ENCODE peak calls at places on chromosome 20, in eight cellular contexts. A is tibial nerve, I is transverse colon, X is K562, F is ovary, P is A549, J is upper lobe of left lung, S is HepG2. E is an unnamed sample.

GRCh38 chr20:39878809-39879208 is 810.2 kb downstream of the MAFB start:
- DNase-seq in A (no peak), I (no peak), X (no peak), F (no peak), P (no peak), J (no peak), S (no peak), E (no peak)

GRCh38 chr20:63531686-63532448 is 5.3 kb downstream of the PTK6 start:
- DNase-seq in A (no peak), I (no peak), X (no peak), F (no peak), P (no peak), J (no peak), S (no peak), E (no peak)

GRCh38 chr20:40562031-40562430 is 127.0 kb downstream of the MAFB start:
- DNase-seq in A (no peak), I (peak; percentile 19), X (no peak), F (no peak), P (peak; percentile 19), J (no peak), S (no peak), E (no peak)

GRCh38 chr20:58854638-58855471 is 2.3 kb downstream of the GNAS start:
- DNase-seq in A (no peak), I (no peak), X (no peak), F (no peak), P (no peak), J (peak; percentile 84), S (no peak), E (no peak)

GRCh38 chr20:5714261-5715041 is 35.8 kb upstream of the SHLD1 start:
- DNase-seq in A (no peak), I (no peak), X (peak; percentile 15), F (no peak), P (peak; percentile 79), J (no peak), S (peak; percentile 100), E (no peak)

GRCh38 chr20:23606652-23607049 is 934 bp upstream of the CST9 start:
- DNase-seq in A (peak; percentile 89), I (peak; percentile 78), X (peak; percentile 68), F (peak; percentile 71), P (peak; percentile 74), J (peak; percentile 91), S (peak; percentile 77), E (peak; percentile 89)

GRCh38 chr20:1875762-1876161 is 19.4 kb upstream of the SIRPA start:
- DNase-seq in A (no peak), I (no peak), X (no peak), F (no peak), P (no peak), J (no peak), S (no peak), E (no peak)

GRCh38 chr20:50273601-50274491 is 83.2 kb downstream of the CEBPB start:
- DNase-seq in A (no peak), I (no peak), X (no peak), F (no peak), P (peak; percentile 47), J (no peak), S (no peak), E (peak; percentile 70)

GRCh38 chr20:63859166-63859699 is 2.1 kb upstream of the ABHD16B start:
- DNase-seq in A (no peak), I (no peak), X (no peak), F (no peak), P (no peak), J (no peak), S (no peak), E (no peak)

GRCh38 chr20:48725589-48725991 is 102.2 kb downstream of the PREX1 start:
- DNase-seq in A (no peak), I (no peak), X (peak; percentile 50), F (no peak), P (peak; percentile 71), J (no peak), S (no peak), E (peak; percentile 35)

GRCh38 chr20:23097636-23098580 is 11.8 kb upstream of the CD93 start:
- DNase-seq in A (no peak), I (no peak), X (no peak), F (no peak), P (no peak), J (no peak), S (no peak), E (peak; percentile 55)

GRCh38 chr20:19786311-19786710 is 28.3 kb downstream of the RIN2 start:
- DNase-seq in A (peak; percentile 26), I (peak; percentile 59), X (no peak), F (no peak), P (no peak), J (no peak), S (no peak), E (peak; percentile 63)

GRCh38 chr20:41138217-41138526 is 829 bp downstream of the PLCG1 start:
- DNase-seq in A (no peak), I (no peak), X (no peak), F (no peak), P (no peak), J (no peak), S (peak; percentile 39), E (no peak)

GRCh38 chr20:63540417-63541186 is 3.4 kb upstream of the PTK6 start:
- DNase-seq in A (no peak), I (no peak), X (no peak), F (no peak), P (no peak), J (peak; percentile 84), S (no peak), E (no peak)

GRCh38 chr20:10731190-10731955 is 57.6 kb upstream of the JAG1 start:
- DNase-seq in A (no peak), I (no peak), X (no peak), F (no peak), P (no peak), J (no peak), S (no peak), E (no peak)

GRCh38 chr20:46332373-46333135 is 24.3 kb upstream of the CDH22 start:
- DNase-seq in A (no peak), I (no peak), X (no peak), F (no peak), P (no peak), J (no peak), S (no peak), E (no peak)

DNA sequence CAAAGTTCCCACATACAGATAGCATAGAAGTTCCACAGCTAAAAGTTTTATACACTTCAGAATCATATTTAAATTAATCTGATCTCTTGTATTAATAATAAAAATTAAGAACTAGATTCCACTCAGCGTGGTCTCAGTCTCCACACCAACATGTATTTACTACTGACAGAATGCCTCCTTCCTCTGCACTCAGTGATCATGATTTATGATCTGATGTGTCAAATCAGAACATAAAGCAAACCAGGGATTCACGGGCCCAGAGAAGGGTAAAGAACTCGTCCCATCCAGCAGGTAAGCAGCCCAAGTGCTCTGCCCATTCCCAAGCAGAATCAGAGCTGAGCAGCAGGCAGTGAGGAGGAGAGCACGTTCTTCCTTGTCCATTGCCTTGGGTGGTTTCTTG is 14.2 kb upstream of the ATRN start:
- DNase-seq in A (no peak), I (no peak), X (no peak), F (no peak), P (no peak), J (no peak), S (no peak), E (no peak)
- TF ChIP-seq EP300 in A (no peak), I (no peak), X (no peak), F (no peak), P (no peak), J (no peak), S (no peak), E (no peak)

DNA sequence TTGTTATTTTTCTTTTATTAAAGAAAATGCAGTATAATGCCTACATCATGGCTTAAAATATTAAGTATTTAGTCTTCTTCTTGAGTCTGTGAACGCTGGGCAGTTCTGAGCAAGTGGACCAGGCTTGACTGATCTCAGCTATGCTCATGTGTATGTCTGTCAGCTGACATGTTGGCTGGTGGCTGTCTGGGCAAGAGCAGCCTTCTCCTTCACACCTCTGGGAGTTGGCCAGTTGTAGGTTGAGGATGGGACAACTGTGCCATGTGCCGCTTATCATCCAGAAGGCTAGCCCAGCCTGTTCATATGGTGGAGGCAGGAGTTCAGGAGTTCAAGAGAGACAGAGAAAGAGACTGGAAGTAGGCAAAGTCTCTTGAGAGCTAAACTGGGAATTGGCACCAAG is 175.9 kb downstream of the PLCB4 start:
- DNase-seq in A (no peak), I (no peak), X (no peak), F (no peak), P (no peak), J (no peak), S (no peak), E (no peak)
- H3K4me3 ChIP-seq in A (no peak overlapping the region), I (no peak overlapping the region), X (no peak overlapping the region), F (no peak overlapping the region), P (no peak overlapping the region), J (no peak overlapping the region), S (no peak overlapping the region), E (no peak overlapping the region)

DNA sequence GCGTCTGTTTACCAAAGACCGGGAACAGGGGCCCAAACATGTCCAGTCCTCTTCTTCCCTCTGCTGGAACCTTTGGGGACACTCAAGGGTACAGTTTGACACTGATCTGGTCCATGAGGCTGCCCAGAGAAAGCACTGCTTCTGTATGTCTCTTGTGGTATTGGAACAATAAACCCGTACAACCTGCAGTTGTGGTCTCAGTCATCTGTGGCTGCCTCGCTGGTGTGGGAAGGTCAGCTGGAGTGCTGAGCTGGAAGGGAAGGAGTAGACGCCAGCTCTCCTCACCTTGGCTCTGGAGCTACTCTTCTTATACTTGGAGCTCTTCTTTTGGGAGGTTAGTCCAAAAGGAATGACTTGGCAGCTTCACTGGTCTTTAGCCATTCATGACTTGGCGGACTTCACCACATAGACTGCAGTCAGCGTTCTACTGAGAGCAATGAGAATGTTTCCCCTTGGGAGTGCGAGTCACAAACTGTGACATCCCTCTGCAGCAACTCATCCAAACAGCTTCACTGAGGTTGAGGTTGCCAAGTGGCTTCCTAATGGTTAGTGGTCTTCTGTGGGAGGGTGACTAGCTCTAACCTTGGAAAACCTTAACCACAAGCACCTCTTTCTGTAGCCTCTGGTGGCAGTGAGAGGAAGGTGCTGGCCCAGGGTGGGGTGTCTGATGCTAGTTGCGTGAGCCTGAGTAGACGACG is 81.2 kb downstream of the ASXL1 start:
- DNase-seq in A (no peak), I (peak; percentile 5), X (no peak), F (no peak), P (no peak), J (no peak), S (no peak), E (peak; percentile 44)
- TF ChIP-seq POLR2A in A (no peak), I (no peak), X (no peak), F (no peak), P (no peak), J (no peak), S (no peak), E (no peak)

GRCh38 chr20:43457640-43458421 is at the start of gene SRSF6:
- DNase-seq in A (peak; percentile 94), I (peak; percentile 96), X (peak; percentile 91), F (peak; percentile 94), P (peak; percentile 93), J (peak; percentile 100), S (peak; percentile 88), E (peak; percentile 97)
- TF ChIP-seq EP300 in A (peak; percentile 99), I (no peak), X (no peak), F (no peak), P (no peak), J (no peak), S (peak; percentile 57), E (no peak)